ENCODE peak calls at places on chromosomes 2 and 18, in seven cellular contexts. One of them, this sample, is unnamed.

GRCh38 chr18:26268454-26268853 is 42.2 kb downstream of the TAF4B start:
- DNase-seq in GM12865: no peak
- DNase-seq in D721Med: no peak
- DNase-seq in effector memory CD4-positive, alpha-beta T cell: no peak
- DNase-seq in posterior vena cava: no peak
- DNase-seq in stimulated activated CD8-positive, alpha-beta memory T cell treated with anti-CD3 and anti-CD28 coated beads, Interleukin-7, amount 100 ng/mL, for 4 hours: no peak
- DNase-seq in iPS-NIHi11: no peak
- DNase-seq in this sample: no peak

GRCh38 chr2:8456149-8457091 is 225.4 kb upstream of the ID2 start:
- DNase-seq in stimulated activated CD8-positive, alpha-beta memory T cell treated with anti-CD3 and anti-CD28 coated beads, Interleukin-7, amount 100 ng/mL, for 4 hours: no peak
- DNase-seq in GM12865: peak
- DNase-seq in D721Med: no peak
- DNase-seq in iPS-NIHi11: no peak
- DNase-seq in effector memory CD4-positive, alpha-beta T cell: peak
- DNase-seq in posterior vena cava: no peak
- DNase-seq in this sample: no peak

GRCh38 chr2:229768235-229768634 is 53.9 kb upstream of the DNER start:
- DNase-seq in posterior vena cava: no peak
- DNase-seq in iPS-NIHi11: no peak
- DNase-seq in D721Med: no peak
- DNase-seq in effector memory CD4-positive, alpha-beta T cell: no peak
- DNase-seq in stimulated activated CD8-positive, alpha-beta memory T cell treated with anti-CD3 and anti-CD28 coated beads, Interleukin-7, amount 100 ng/mL, for 4 hours: no peak
- DNase-seq in GM12865: no peak
- DNase-seq in this sample: no peak

GRCh38 chr2:15582645-15583340 is 8.9 kb upstream of the DDX1 start:
- DNase-seq in iPS-NIHi11: no peak
- DNase-seq in stimulated activated CD8-positive, alpha-beta memory T cell treated with anti-CD3 and anti-CD28 coated beads, Interleukin-7, amount 100 ng/mL, for 4 hours: no peak
- DNase-seq in effector memory CD4-positive, alpha-beta T cell: no peak
- DNase-seq in GM12865: peak
- DNase-seq in posterior vena cava: no peak
- DNase-seq in D721Med: no peak
- DNase-seq in this sample: no peak

GRCh38 chr2:139281124-139281523 is 500.9 kb upstream of the NXPH2 start:
- DNase-seq in D721Med: no peak
- DNase-seq in effector memory CD4-positive, alpha-beta T cell: no peak
- DNase-seq in stimulated activated CD8-positive, alpha-beta memory T cell treated with anti-CD3 and anti-CD28 coated beads, Interleukin-7, amount 100 ng/mL, for 4 hours: no peak
- DNase-seq in iPS-NIHi11: no peak
- DNase-seq in posterior vena cava: no peak
- DNase-seq in GM12865: no peak
- DNase-seq in this sample: no peak

GRCh38 chr18:61892683-61893303 is at the start of gene RNF152:
- DNase-seq in effector memory CD4-positive, alpha-beta T cell: no peak
- DNase-seq in D721Med: peak
- DNase-seq in posterior vena cava: no peak
- DNase-seq in stimulated activated CD8-positive, alpha-beta memory T cell treated with anti-CD3 and anti-CD28 coated beads, Interleukin-7, amount 100 ng/mL, for 4 hours: peak
- DNase-seq in GM12865: peak
- DNase-seq in iPS-NIHi11: peak
- DNase-seq in this sample: no peak

GRCh38 chr18:31659574-31660149 is 24.7 kb downstream of the B4GALT6 start:
- DNase-seq in D721Med: no peak
- DNase-seq in posterior vena cava: no peak
- DNase-seq in GM12865: no peak
- DNase-seq in effector memory CD4-positive, alpha-beta T cell: no peak
- DNase-seq in iPS-NIHi11: no peak
- DNase-seq in stimulated activated CD8-positive, alpha-beta memory T cell treated with anti-CD3 and anti-CD28 coated beads, Interleukin-7, amount 100 ng/mL, for 4 hours: no peak
- DNase-seq in this sample: no peak

GRCh38 chr18:69330345-69330744 is 70.3 kb upstream of the DOK6 start:
- DNase-seq in stimulated activated CD8-positive, alpha-beta memory T cell treated with anti-CD3 and anti-CD28 coated beads, Interleukin-7, amount 100 ng/mL, for 4 hours: no peak
- DNase-seq in iPS-NIHi11: no peak
- DNase-seq in D721Med: no peak
- DNase-seq in posterior vena cava: no peak
- DNase-seq in effector memory CD4-positive, alpha-beta T cell: no peak
- DNase-seq in GM12865: no peak
- DNase-seq in this sample: no peak

GRCh38 chr2:70089946-70090523 is 2.8 kb downstream of the PCBP1 start:
- DNase-seq in stimulated activated CD8-positive, alpha-beta memory T cell treated with anti-CD3 and anti-CD28 coated beads, Interleukin-7, amount 100 ng/mL, for 4 hours: no peak
- DNase-seq in posterior vena cava: no peak
- DNase-seq in iPS-NIHi11: no peak
- DNase-seq in GM12865: no peak
- DNase-seq in effector memory CD4-positive, alpha-beta T cell: no peak
- DNase-seq in D721Med: no peak
- DNase-seq in this sample: no peak

GRCh38 chr2:160397530-160397865 is 96.1 kb downstream of the RBMS1 start:
- DNase-seq in D721Med: no peak
- DNase-seq in GM12865: no peak
- DNase-seq in iPS-NIHi11: peak
- DNase-seq in stimulated activated CD8-positive, alpha-beta memory T cell treated with anti-CD3 and anti-CD28 coated beads, Interleukin-7, amount 100 ng/mL, for 4 hours: no peak
- DNase-seq in posterior vena cava: no peak
- DNase-seq in effector memory CD4-positive, alpha-beta T cell: no peak
- DNase-seq in this sample: no peak

GRCh38 chr18:28120811-28121210 is 56.1 kb downstream of the CDH2 start:
- DNase-seq in D721Med: no peak
- DNase-seq in iPS-NIHi11: no peak
- DNase-seq in stimulated activated CD8-positive, alpha-beta memory T cell treated with anti-CD3 and anti-CD28 coated beads, Interleukin-7, amount 100 ng/mL, for 4 hours: no peak
- DNase-seq in effector memory CD4-positive, alpha-beta T cell: no peak
- DNase-seq in GM12865: no peak
- DNase-seq in posterior vena cava: no peak
- DNase-seq in this sample: no peak

GRCh38 chr2:66578067-66578852 is 143.3 kb downstream of the MEIS1 start:
- DNase-seq in GM12865: no peak
- DNase-seq in stimulated activated CD8-positive, alpha-beta memory T cell treated with anti-CD3 and anti-CD28 coated beads, Interleukin-7, amount 100 ng/mL, for 4 hours: no peak
- DNase-seq in iPS-NIHi11: no peak
- DNase-seq in D721Med: no peak
- DNase-seq in effector memory CD4-positive, alpha-beta T cell: no peak
- DNase-seq in posterior vena cava: peak
- DNase-seq in this sample: no peak

GRCh38 chr2:127864877-127865276 is 6.9 kb upstream of the POLR2D start:
- DNase-seq in D721Med: no peak
- DNase-seq in effector memory CD4-positive, alpha-beta T cell: no peak
- DNase-seq in GM12865: no peak
- DNase-seq in iPS-NIHi11: peak
- DNase-seq in posterior vena cava: no peak
- DNase-seq in stimulated activated CD8-positive, alpha-beta memory T cell treated with anti-CD3 and anti-CD28 coated beads, Interleukin-7, amount 100 ng/mL, for 4 hours: no peak
- DNase-seq in this sample: no peak

GRCh38 chr2:240437181-240437860 is 1.9 kb downstream of the GPC1 start:
- DNase-seq in posterior vena cava: peak
- DNase-seq in iPS-NIHi11: no peak
- DNase-seq in D721Med: no peak
- DNase-seq in stimulated activated CD8-positive, alpha-beta memory T cell treated with anti-CD3 and anti-CD28 coated beads, Interleukin-7, amount 100 ng/mL, for 4 hours: no peak
- DNase-seq in effector memory CD4-positive, alpha-beta T cell: no peak
- DNase-seq in GM12865: no peak
- DNase-seq in this sample: peak

GRCh38 chr2:222753251-222753824 is 81.9 kb downstream of the MOGAT1 start:
- DNase-seq in stimulated activated CD8-positive, alpha-beta memory T cell treated with anti-CD3 and anti-CD28 coated beads, Interleukin-7, amount 100 ng/mL, for 4 hours: no peak
- DNase-seq in effector memory CD4-positive, alpha-beta T cell: no peak
- DNase-seq in iPS-NIHi11: no peak
- DNase-seq in D721Med: no peak
- DNase-seq in GM12865: no peak
- DNase-seq in posterior vena cava: no peak
- DNase-seq in this sample: no peak

GRCh38 chr2:43169091-43169936 is 57.1 kb downstream of the ZFP36L2 start:
- DNase-seq in stimulated activated CD8-positive, alpha-beta memory T cell treated with anti-CD3 and anti-CD28 coated beads, Interleukin-7, amount 100 ng/mL, for 4 hours: no peak
- DNase-seq in effector memory CD4-positive, alpha-beta T cell: no peak
- DNase-seq in D721Med: no peak
- DNase-seq in GM12865: peak
- DNase-seq in iPS-NIHi11: no peak
- DNase-seq in posterior vena cava: no peak
- DNase-seq in this sample: no peak

GRCh38 chr18:60563082-60563481 is 190.5 kb upstream of the MC4R start:
- DNase-seq in iPS-NIHi11: no peak
- DNase-seq in D721Med: no peak
- DNase-seq in posterior vena cava: no peak
- DNase-seq in stimulated activated CD8-positive, alpha-beta memory T cell treated with anti-CD3 and anti-CD28 coated beads, Interleukin-7, amount 100 ng/mL, for 4 hours: no peak
- DNase-seq in GM12865: no peak
- DNase-seq in effector memory CD4-positive, alpha-beta T cell: no peak
- DNase-seq in this sample: no peak

This sample was measured in cardiac septum.